ENCODE peak calls at places on chromosomes 4 and X, in four cellular contexts. One of them, this sample, is unnamed.

GRCh38 chr4:76696109-76696508 is 201.8 kb downstream of the SOWAHB start:
- DNase-seq in suprapubic skin: no peak
- DNase-seq in GM12865: no peak
- DNase-seq in thyroid gland: peak; percentile 15
- DNase-seq in this sample: no peak

GRCh38 chrX:3184176-3184930 is 143.1 kb downstream of the ARSF start:
- DNase-seq in GM12865: no peak
- DNase-seq in suprapubic skin: no peak
- DNase-seq in thyroid gland: no peak
- DNase-seq in this sample: no peak

GRCh38 chr4:143559757-143560147 is 46.2 kb downstream of the SMARCA5 start:
- DNase-seq in suprapubic skin: no peak
- DNase-seq in thyroid gland: no peak
- DNase-seq in GM12865: peak; percentile 49
- DNase-seq in this sample: no peak

GRCh38 chr4:1758306-1759121 is 34.6 kb upstream of the FGFR3 start:
- DNase-seq in suprapubic skin: no peak
- DNase-seq in GM12865: no peak
- DNase-seq in thyroid gland: no peak
- DNase-seq in this sample: no peak

GRCh38 chr4:139099366-139099982 is 77.5 kb downstream of the ELF2 start:
- DNase-seq in suprapubic skin: no peak
- DNase-seq in GM12865: peak; percentile 90
- DNase-seq in thyroid gland: peak; percentile 83
- DNase-seq in this sample: peak; percentile 73

GRCh38 chr4:180675368-180675675 is 1567.9 kb upstream of the TENM3 start:
- DNase-seq in GM12865: no peak
- DNase-seq in thyroid gland: no peak
- DNase-seq in suprapubic skin: no peak
- DNase-seq in this sample: no peak

GRCh38 chr4:134691915-134692314 is 490.3 kb upstream of the PABPC4L start:
- DNase-seq in thyroid gland: no peak
- DNase-seq in suprapubic skin: no peak
- DNase-seq in GM12865: no peak
- DNase-seq in this sample: no peak

GRCh38 chrX:20432746-20433374 is 166.2 kb upstream of the RPS6KA3 start:
- DNase-seq in thyroid gland: no peak
- DNase-seq in suprapubic skin: no peak
- DNase-seq in GM12865: peak; percentile 67
- DNase-seq in this sample: no peak

GRCh38 chr4:109998867-109999303 is 86.2 kb downstream of the EGF start:
- DNase-seq in thyroid gland: no peak
- DNase-seq in GM12865: peak; percentile 79
- DNase-seq in suprapubic skin: no peak
- DNase-seq in this sample: no peak

GRCh38 chrX:13126785-13127184 is 82.4 kb upstream of the FAM9C start:
- DNase-seq in thyroid gland: no peak
- DNase-seq in GM12865: no peak
- DNase-seq in suprapubic skin: no peak
- DNase-seq in this sample: no peak

GRCh38 chrX:17944833-17945497 is 83.9 kb upstream of the RAI2 start:
- DNase-seq in GM12865: peak; percentile 7
- DNase-seq in thyroid gland: no peak
- DNase-seq in suprapubic skin: no peak
- DNase-seq in this sample: no peak

GRCh38 chr4:142404191-142404611 is 441.9 kb downstream of the INPP4B start:
- DNase-seq in thyroid gland: no peak
- DNase-seq in GM12865: no peak
- DNase-seq in suprapubic skin: peak; percentile 65
- DNase-seq in this sample: no peak

GRCh38 chr4:187887886-187888285 is 107.7 kb upstream of the ZFP42 start:
- DNase-seq in suprapubic skin: no peak
- DNase-seq in GM12865: no peak
- DNase-seq in thyroid gland: no peak
- DNase-seq in this sample: no peak

GRCh38 chr4:152014280-152014679 is 253.5 kb upstream of the GATB start:
- DNase-seq in thyroid gland: no peak
- DNase-seq in GM12865: peak; percentile 77
- DNase-seq in suprapubic skin: no peak
- DNase-seq in this sample: no peak

GRCh38 chrX:154384284-154384892 is 5.3 kb downstream of the EMD start:
- DNase-seq in thyroid gland: peak; percentile 45
- DNase-seq in suprapubic skin: peak; percentile 57
- DNase-seq in GM12865: no peak
- DNase-seq in this sample: no peak

GRCh38 chrX:126836195-126836594 is 16.7 kb downstream of the PRR32 start:
- DNase-seq in GM12865: no peak
- DNase-seq in suprapubic skin: no peak
- DNase-seq in thyroid gland: no peak
- DNase-seq in this sample: no peak

GRCh38 chrX:124208675-124209074 is 123.8 kb upstream of the TEX13D start:
- DNase-seq in GM12865: no peak
- DNase-seq in suprapubic skin: no peak
- DNase-seq in thyroid gland: no peak
- DNase-seq in this sample: no peak

GRCh38 chrX:69024931-69025330 is 140.3 kb downstream of the PJA1 start:
- DNase-seq in suprapubic skin: peak; percentile 79
- DNase-seq in thyroid gland: peak; percentile 91
- DNase-seq in GM12865: no peak
- DNase-seq in this sample: peak; percentile 72

GRCh38 chr4:155796031-155796430 is 37.2 kb downstream of the GUCY1B1 start:
- DNase-seq in suprapubic skin: no peak
- DNase-seq in thyroid gland: no peak
- DNase-seq in GM12865: peak; percentile 46
- DNase-seq in this sample: no peak

GRCh38 chrX:155544886-155545285 is 67.9 kb downstream of the TMLHE start:
- DNase-seq in GM12865: no peak
- DNase-seq in suprapubic skin: no peak
- DNase-seq in thyroid gland: no peak
- DNase-seq in this sample: no peak

GRCh38 chr4:150033937-150034336 is 44.3 kb upstream of the DCLK2 start:
- DNase-seq in thyroid gland: peak; percentile 53
- DNase-seq in suprapubic skin: no peak
- DNase-seq in GM12865: no peak
- DNase-seq in this sample: no peak

GRCh38 chrX:97039363-97040029 is 155.8 kb downstream of the RPA4 start:
- DNase-seq in GM12865: peak; percentile 70
- DNase-seq in suprapubic skin: no peak
- DNase-seq in thyroid gland: peak; percentile 52
- DNase-seq in this sample: peak; percentile 66

GRCh38 chr4:181677203-181677602 is 566.0 kb upstream of the TENM3 start:
- DNase-seq in GM12865: no peak
- DNase-seq in suprapubic skin: no peak
- DNase-seq in thyroid gland: no peak
- DNase-seq in this sample: no peak

GRCh38 chr4:22496165-22496813 is 19.6 kb downstream of the ADGRA3 start:
- DNase-seq in thyroid gland: no peak
- DNase-seq in GM12865: no peak
- DNase-seq in suprapubic skin: no peak
- DNase-seq in this sample: no peak

GRCh38 chr4:3365871-3366842 is 73.3 kb downstream of the RGS12 start:
- DNase-seq in suprapubic skin: no peak
- DNase-seq in GM12865: no peak
- DNase-seq in thyroid gland: no peak
- DNase-seq in this sample: no peak

GRCh38 chr4:157185363-157185762 is 35.2 kb upstream of the GRIA2 start:
- DNase-seq in suprapubic skin: no peak
- DNase-seq in thyroid gland: no peak
- DNase-seq in GM12865: no peak
- DNase-seq in this sample: no peak

GRCh38 chr4:8666581-8666980 is 74.0 kb downstream of the CPZ start:
- DNase-seq in GM12865: no peak
- DNase-seq in thyroid gland: no peak
- DNase-seq in suprapubic skin: no peak
- DNase-seq in this sample: no peak

GRCh38 chr4:10732235-10732975 is 47.8 kb upstream of the CLNK start:
- DNase-seq in thyroid gland: no peak
- DNase-seq in GM12865: peak; percentile 85
- DNase-seq in suprapubic skin: no peak
- DNase-seq in this sample: no peak

GRCh38 chr4:185932491-185932890 is 120.5 kb upstream of the SORBS2 start:
- DNase-seq in suprapubic skin: no peak
- DNase-seq in GM12865: no peak
- DNase-seq in thyroid gland: no peak
- DNase-seq in this sample: peak; percentile 36

GRCh38 chrX:96147645-96148044 is 537.0 kb upstream of the DIAPH2 start:
- DNase-seq in thyroid gland: no peak
- DNase-seq in suprapubic skin: no peak
- DNase-seq in GM12865: no peak
- DNase-seq in this sample: no peak

GRCh38 chr4:89492476-89493110 is 185.0 kb upstream of the GPRIN3 start:
- DNase-seq in GM12865: no peak
- DNase-seq in thyroid gland: no peak
- DNase-seq in suprapubic skin: no peak
- DNase-seq in this sample: no peak

GRCh38 chr4:113447061-113447460 is 314.5 kb downstream of the CAMK2D start:
- DNase-seq in GM12865: no peak
- DNase-seq in suprapubic skin: no peak
- DNase-seq in thyroid gland: no peak
- DNase-seq in this sample: no peak

GRCh38 chr4:113445286-113445685 is 316.3 kb downstream of the CAMK2D start:
- DNase-seq in thyroid gland: no peak
- DNase-seq in suprapubic skin: peak; percentile 74
- DNase-seq in GM12865: no peak
- DNase-seq in this sample: peak; percentile 35

GRCh38 chr4:113446019-113446418 is 315.5 kb downstream of the CAMK2D start:
- DNase-seq in thyroid gland: no peak
- DNase-seq in GM12865: no peak
- DNase-seq in suprapubic skin: no peak
- DNase-seq in this sample: no peak

GRCh38 chr4:113442821-113443220 is 318.7 kb downstream of the CAMK2D start:
- DNase-seq in GM12865: no peak
- DNase-seq in thyroid gland: no peak
- DNase-seq in suprapubic skin: no peak
- DNase-seq in this sample: no peak

GRCh38 chr4:113444386-113444785 is 317.2 kb downstream of the CAMK2D start:
- DNase-seq in GM12865: no peak
- DNase-seq in thyroid gland: no peak
- DNase-seq in suprapubic skin: no peak
- DNase-seq in this sample: peak; percentile 30
- H3K4me3 ChIP-seq in GM12865: no peak overlapping the region
- H3K4me3 ChIP-seq in thyroid gland: no peak overlapping the region
- H3K4me3 ChIP-seq in suprapubic skin: no peak overlapping the region
- H3K4me3 ChIP-seq in this sample: no peak overlapping the region

DNA sequence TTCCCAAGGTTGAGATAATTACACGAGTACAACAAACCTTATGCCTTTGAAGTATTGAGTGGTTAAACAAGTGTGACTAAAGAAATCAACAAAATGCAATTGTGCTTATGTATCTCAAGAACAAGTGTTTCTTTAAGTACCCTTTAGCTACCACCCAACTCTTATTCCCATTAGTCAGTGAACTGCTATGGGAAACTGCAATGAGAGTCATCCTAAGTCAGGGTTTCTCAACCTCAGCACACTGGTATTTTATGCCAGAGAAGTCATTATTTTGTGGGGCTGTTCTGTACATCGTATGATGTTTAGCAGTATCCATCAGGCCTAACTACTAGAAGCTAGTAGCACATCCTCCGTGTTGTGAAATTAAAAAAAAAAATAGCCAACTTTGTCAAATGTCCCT is 549.1 kb upstream of the BOD1L1 start:
- DNase-seq in thyroid gland: no peak
- DNase-seq in suprapubic skin: no peak
- DNase-seq in GM12865: no peak
- DNase-seq in this sample: no peak
- TF ChIP-seq CTCF in thyroid gland: no peak
- TF ChIP-seq CTCF in suprapubic skin: no peak
- TF ChIP-seq CTCF in GM12865: no peak
- TF ChIP-seq CTCF in this sample: no peak

GRCh38 chrX:74422576-74423288 is 1.4 kb downstream of the SLC16A2 start:
- DNase-seq in thyroid gland: peak; percentile 54
- DNase-seq in GM12865: peak; percentile 1
- DNase-seq in suprapubic skin: peak; percentile 73
- DNase-seq in this sample: peak; percentile 70

GRCh38 chrX:74419861-74420193 is 1.5 kb upstream of the SLC16A2 start:
- DNase-seq in suprapubic skin: no peak
- DNase-seq in GM12865: no peak
- DNase-seq in thyroid gland: peak; percentile 17
- DNase-seq in this sample: no peak

GRCh38 chrX:74420194-74421035 is 878 bp upstream of the SLC16A2 start:
- DNase-seq in suprapubic skin: peak; percentile 76
- DNase-seq in thyroid gland: peak; percentile 81
- DNase-seq in GM12865: no peak
- DNase-seq in this sample: peak; percentile 87

GRCh38 chrX:74422029-74422352 is 698 bp downstream of the SLC16A2 start:
- DNase-seq in suprapubic skin: no peak
- DNase-seq in thyroid gland: no peak
- DNase-seq in GM12865: no peak
- DNase-seq in this sample: no peak

DNA sequence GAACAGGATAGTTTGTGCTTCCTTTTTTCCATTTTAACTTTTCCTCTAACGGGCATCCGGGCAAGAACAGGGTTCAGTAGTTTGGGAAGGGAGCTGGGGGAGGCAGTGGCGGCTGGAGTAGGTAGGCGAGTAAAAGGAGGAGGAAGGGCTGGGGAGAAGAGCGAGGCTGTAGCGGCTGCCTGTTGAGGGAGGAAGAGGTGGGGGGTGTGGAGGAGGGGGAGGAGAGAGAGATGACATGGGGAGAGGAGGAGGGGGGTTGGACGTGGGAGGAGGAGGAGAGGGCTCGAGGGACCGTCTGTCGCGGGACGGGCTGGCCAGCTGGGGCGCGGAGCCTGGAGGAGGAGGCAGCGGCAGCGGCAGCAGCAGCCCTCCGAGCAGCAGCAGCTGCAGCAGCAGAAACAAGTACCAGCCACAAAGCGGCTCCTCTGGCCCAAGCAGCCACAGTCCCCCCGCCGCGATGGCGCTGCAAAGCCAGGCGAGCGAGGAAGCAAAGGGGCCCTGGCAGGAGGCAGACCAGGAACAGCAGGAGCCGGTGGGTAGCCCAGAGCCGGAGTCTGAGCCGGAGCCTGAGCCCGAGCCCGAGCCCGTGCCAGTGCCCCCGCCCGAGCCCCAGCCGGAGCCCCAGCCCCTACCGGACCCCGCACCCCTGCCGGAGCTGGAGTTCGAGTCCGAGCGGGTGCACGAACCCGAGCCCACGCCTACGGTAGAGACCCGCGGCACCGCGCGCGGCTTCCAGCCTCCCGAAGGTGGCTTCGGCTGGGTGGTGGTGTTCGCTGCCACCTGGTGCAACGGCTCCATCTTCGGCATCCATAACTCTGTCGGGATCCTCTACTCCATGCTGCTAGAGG is at the start of gene SLC16A2:
- DNase-seq in GM12865: peak; percentile 17
- DNase-seq in thyroid gland: peak; percentile 80
- DNase-seq in suprapubic skin: peak; percentile 79
- DNase-seq in this sample: peak; percentile 82
- H3K4me3 ChIP-seq in GM12865: no peak within 1 kb of the TSS
- H3K4me3 ChIP-seq in thyroid gland: peak within 1 kb of the TSS; percentile 15
- H3K4me3 ChIP-seq in suprapubic skin: peak within 1 kb of the TSS; percentile 58
- H3K4me3 ChIP-seq in this sample: peak within 1 kb of the TSS; percentile 58

DNA sequence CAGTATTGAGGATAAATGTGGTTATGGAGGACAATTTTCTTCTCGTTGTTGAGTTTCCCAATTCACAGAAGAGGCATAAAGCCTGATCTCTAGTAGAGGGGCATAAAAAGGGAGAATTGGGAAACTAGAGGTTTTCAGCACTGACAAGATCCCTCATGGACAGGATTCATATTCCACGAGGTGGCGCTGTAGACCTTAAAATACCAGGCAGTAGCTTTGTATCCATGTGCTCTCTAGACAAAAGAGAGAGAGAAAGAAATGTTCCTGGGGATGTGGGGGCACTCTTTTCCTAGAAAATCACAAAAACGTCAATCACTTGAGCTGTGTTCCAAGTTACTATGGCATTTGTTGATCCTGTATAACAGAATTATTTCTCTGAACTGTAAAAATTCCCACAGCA is 128.3 kb downstream of the MAGEE1 start:
- DNase-seq in suprapubic skin: no peak
- DNase-seq in GM12865: peak; percentile 58
- DNase-seq in thyroid gland: no peak
- DNase-seq in this sample: no peak
- TF ChIP-seq CTCF in suprapubic skin: no peak
- TF ChIP-seq CTCF in GM12865: no peak
- TF ChIP-seq CTCF in thyroid gland: no peak
- TF ChIP-seq CTCF in this sample: no peak

This sample was measured in heart left ventricle.